ENCODE peak calls at places on chromosome 18, in five cellular contexts. Q, T, A, C and L are unnamed samples.

GRCh38 chr18:60053747-60054304 is 154.0 kb downstream of the PMAIP1 start:
- DNase-seq in C (no peak), T (peak; percentile 72), Q (no peak), A (no peak), L (no peak)

GRCh38 chr18:27120246-27120645 is 64.9 kb downstream of the CHST9 start:
- DNase-seq in Q (no peak), T (no peak), A (no peak), C (no peak), L (no peak)

GRCh38 chr18:60413944-60414547 is 41.5 kb upstream of the MC4R start:
- DNase-seq in Q (peak; percentile 68), A (no peak), C (no peak), T (no peak), L (no peak)

GRCh38 chr18:61852496-61852895 is 40.3 kb downstream of the RNF152 start:
- DNase-seq in A (no peak), T (no peak), Q (no peak), C (no peak), L (no peak)

GRCh38 chr18:58251416-58251815 is 207.4 kb downstream of the NEDD4L start:
- DNase-seq in A (no peak), T (no peak), Q (no peak), C (no peak), L (no peak)

GRCh38 chr18:23181547-23181946 is 46.3 kb downstream of the CABLES1 start:
- DNase-seq in C (no peak), T (no peak), Q (no peak), A (no peak), L (no peak)

GRCh38 chr18:23191952-23192662 is 56.8 kb downstream of the CABLES1 start:
- DNase-seq in Q (no peak), C (peak; percentile 86), A (no peak), T (no peak), L (no peak)

GRCh38 chr18:69590150-69590549 is 189.5 kb downstream of the DOK6 start:
- DNase-seq in Q (no peak), A (no peak), T (no peak), C (no peak), L (no peak)

GRCh38 chr18:26901020-26901419 is 35.5 kb upstream of the AQP4 start:
- DNase-seq in A (no peak), T (no peak), Q (no peak), C (no peak), L (no peak)

GRCh38 chr18:45731706-45732105 is 7.7 kb downstream of the SLC14A1 start:
- DNase-seq in A (no peak), C (no peak), T (no peak), Q (no peak), L (no peak)

GRCh38 chr18:25832008-25832604 is 258.3 kb downstream of the SS18 start:
- DNase-seq in C (peak; percentile 21), T (peak; percentile 17), A (no peak), Q (peak; percentile 76), L (peak; percentile 39)

GRCh38 chr18:26771524-26771923 is 94.0 kb downstream of the AQP4 start:
- DNase-seq in T (no peak), C (no peak), Q (peak; percentile 35), A (no peak), L (no peak)

GRCh38 chr18:64710105-64710861 is 561.4 kb upstream of the LINC00305 start:
- DNase-seq in C (no peak), A (no peak), T (no peak), Q (no peak), L (no peak)

GRCh38 chr18:50780144-50780543 is 39.7 kb downstream of the MRO start:
- DNase-seq in Q (no peak), T (no peak), C (no peak), A (no peak), L (no peak)

GRCh38 chr18:45588284-45588683 is 27.0 kb upstream of the SLC14A2 start:
- DNase-seq in T (no peak), A (no peak), Q (no peak), C (no peak), L (no peak)

GRCh38 chr18:36977121-36977520 is 148.2 kb downstream of the KIAA1328 start:
- DNase-seq in Q (no peak), C (no peak), A (no peak), T (no peak), L (no peak)

GRCh38 chr18:57854726-57855125 is 51.6 kb upstream of the ATP8B1 start:
- DNase-seq in A (no peak), C (no peak), Q (no peak), T (no peak), L (no peak)

GRCh38 chr18:48407358-48407757 is 1.8 kb downstream of the ZBTB7C start:
- DNase-seq in T (no peak), C (no peak), A (no peak), Q (no peak), L (no peak)

GRCh38 chr18:42271656-42272355 is 316.8 kb downstream of the PIK3C3 start:
- DNase-seq in Q (no peak), T (no peak), C (no peak), A (no peak), L (no peak)

GRCh38 chr18:42275138-42275535 is 320.1 kb downstream of the PIK3C3 start:
- DNase-seq in C (no peak), A (no peak), T (no peak), Q (no peak), L (no peak)

GRCh38 chr18:42268793-42269192 is 313.8 kb downstream of the PIK3C3 start:
- DNase-seq in C (no peak), A (no peak), Q (no peak), T (no peak), L (no peak)

GRCh38 chr18:42275949-42276730 is 321.1 kb downstream of the PIK3C3 start:
- DNase-seq in Q (no peak), A (no peak), C (no peak), T (no peak), L (no peak)

DNA sequence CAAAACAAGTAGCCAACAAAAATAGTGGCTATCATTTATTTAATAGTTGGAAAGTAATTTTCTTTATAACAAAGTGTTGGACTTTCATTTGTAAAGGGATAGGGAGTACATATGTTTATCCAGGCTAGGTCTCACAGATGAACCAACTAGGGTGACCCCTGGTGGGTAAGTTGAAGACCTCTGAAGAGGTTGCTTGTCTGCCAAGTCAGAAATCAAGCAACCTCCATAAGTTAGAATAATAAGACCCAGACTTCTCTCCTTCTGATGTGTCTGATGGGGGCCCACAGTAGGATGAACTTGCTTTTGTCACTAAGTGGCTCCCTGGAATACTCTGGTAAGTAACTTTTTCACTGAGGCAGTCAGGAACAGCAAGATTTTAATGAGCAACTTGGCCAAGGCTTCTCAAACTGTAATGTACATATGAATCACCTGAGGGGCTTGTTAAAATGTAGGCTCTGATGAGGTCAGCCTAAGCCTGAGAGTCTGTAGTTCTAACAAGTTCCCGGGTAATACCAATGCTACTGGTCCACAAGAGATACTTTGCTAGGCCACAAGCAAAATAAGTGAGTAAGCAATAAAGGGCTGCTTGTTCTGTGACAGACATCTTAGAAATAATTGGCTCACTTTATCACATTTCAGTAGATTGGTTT is 319.6 kb downstream of the PIK3C3 start:
- DNase-seq in A (no peak), Q (no peak), C (no peak), T (no peak), L (no peak)
- TF ChIP-seq CTCF in A (no peak), Q (no peak), C (no peak), T (no peak), L (no peak)

GRCh38 chr18:7624697-7625096 is 57.6 kb downstream of the PTPRM start:
- DNase-seq in C (no peak), T (no peak), Q (no peak), A (no peak), L (no peak)

GRCh38 chr18:7629416-7629815 is 62.3 kb downstream of the PTPRM start:
- DNase-seq in T (no peak), Q (no peak), A (no peak), C (no peak), L (no peak)

GRCh38 chr18:7623681-7624080 is 56.6 kb downstream of the PTPRM start:
- DNase-seq in C (no peak), A (no peak), Q (no peak), T (no peak), L (no peak)

GRCh38 chr18:7626175-7626921 is 59.2 kb downstream of the PTPRM start:
- DNase-seq in Q (no peak), C (no peak), A (no peak), T (no peak), L (no peak)

DNA sequence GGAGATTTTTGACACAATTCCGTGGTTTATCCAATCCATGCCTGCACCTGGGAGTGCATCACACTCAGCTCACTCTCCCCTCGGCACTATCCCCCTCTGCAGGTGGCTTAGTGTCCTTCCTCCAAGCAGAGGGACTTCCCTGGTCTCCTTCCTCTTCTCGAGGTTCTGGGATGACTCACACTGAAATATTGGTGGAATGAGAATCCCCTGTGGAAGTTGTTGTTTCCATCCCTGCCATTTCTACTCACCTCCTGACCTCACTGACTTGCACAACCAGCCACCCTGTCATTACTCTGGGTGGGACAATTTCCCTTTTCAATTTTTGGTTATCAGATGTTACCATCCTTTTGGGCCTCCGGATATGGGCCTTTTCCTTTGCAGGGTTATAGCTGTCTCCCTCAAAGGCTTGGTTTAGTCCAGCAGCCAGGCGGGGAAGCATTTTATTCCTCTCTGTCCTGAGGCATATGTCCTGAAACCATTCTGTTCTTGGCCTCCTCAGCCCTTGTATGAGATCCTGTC is 59.9 kb downstream of the PTPRM start:
- DNase-seq in A (no peak), C (no peak), Q (no peak), T (peak; percentile 62), L (no peak)
- TF ChIP-seq CTCF in A (no peak), C (no peak), Q (no peak), T (no peak), L (no peak)

GRCh38 chr18:12091742-12092141 is 1.9 kb upstream of the ANKRD62 start:
- DNase-seq in T (no peak), Q (no peak), A (no peak), C (no peak), L (no peak)
- TF ChIP-seq CTCF in T (no peak), Q (no peak), A (no peak), C (no peak), L (no peak)

GRCh38 chr18:79577451-79578395 is 101.9 kb upstream of the CTDP1 start:
- DNase-seq in T (no peak), C (peak; percentile 77), Q (no peak), A (no peak), L (peak; percentile 21)

GRCh38 chr18:79574938-79575525 is 104.6 kb upstream of the CTDP1 start:
- DNase-seq in C (no peak), Q (no peak), A (no peak), T (no peak), L (no peak)

GRCh38 chr18:79578396-79579260 is 101.0 kb upstream of the CTDP1 start:
- DNase-seq in T (no peak), A (no peak), Q (no peak), C (no peak), L (peak; percentile 17)

GRCh38 chr18:79575891-79576685 is 103.5 kb upstream of the CTDP1 start:
- DNase-seq in C (peak; percentile 57), Q (no peak), A (no peak), T (no peak), L (peak; percentile 18)

DNA sequence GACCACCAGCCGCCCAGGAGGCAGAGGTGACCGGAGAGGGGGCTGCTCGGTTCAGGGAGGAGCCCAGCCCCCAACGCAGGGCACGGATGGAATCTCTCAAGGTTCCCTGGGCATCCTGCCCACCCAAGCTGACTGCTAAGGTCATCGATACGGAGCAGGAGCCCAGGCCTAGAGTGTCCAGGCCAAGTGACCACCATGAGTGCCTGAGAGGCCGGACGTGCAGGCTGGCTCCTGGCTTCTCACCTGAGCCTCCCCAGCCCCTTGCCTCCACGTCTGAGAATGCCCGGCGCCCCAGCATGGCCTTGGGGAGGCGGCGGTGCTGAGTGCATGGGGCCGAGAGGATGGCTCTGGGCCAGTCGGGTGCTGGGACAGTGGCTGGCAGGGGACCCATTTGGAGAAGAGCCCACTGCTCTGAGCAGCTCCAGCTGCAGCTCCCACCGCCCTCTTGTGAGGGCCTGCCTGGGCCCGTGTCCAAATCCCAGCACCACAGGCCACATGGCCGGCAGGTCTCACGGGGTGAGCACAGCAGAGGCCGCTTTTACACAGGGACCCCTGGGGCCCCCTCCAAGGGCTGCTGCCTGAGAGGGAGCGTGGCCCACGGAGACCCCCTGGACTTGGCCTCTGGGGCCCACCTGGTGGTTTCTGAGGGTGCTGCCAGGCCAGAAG is 102.8 kb upstream of the CTDP1 start:
- DNase-seq in Q (no peak), A (no peak), T (no peak), C (peak; percentile 81), L (peak; percentile 10)
- TF ChIP-seq CTCF in Q (no peak), A (no peak), T (no peak), C (no peak), L (no peak)